ENCODE peak calls at places on chromosomes 3 and 15, in six cellular contexts. B, Z, J, H, L and X are unnamed samples.

GRCh38 chr3:7734456-7734855 is 767.2 kb upstream of the LMCD1 start:
- DNase-seq in J (no peak), B (no peak), L (no peak), H (no peak), Z (no peak), X (no peak)

GRCh38 chr15:92848852-92849598 is 51.1 kb upstream of the CHD2 start:
- DNase-seq in Z (no peak), B (no peak), J (no peak), L (no peak), H (peak; percentile 65), X (no peak)

GRCh38 chr3:26061947-26062346 is 272.1 kb downstream of the OXSM start:
- DNase-seq in B (no peak), Z (no peak), L (no peak), H (no peak), J (no peak), X (no peak)

GRCh38 chr15:90031231-90031791 is 30.2 kb downstream of the ZNF710 start:
- DNase-seq in L (no peak), B (peak; percentile 21), H (no peak), J (no peak), Z (no peak), X (peak; percentile 17)

GRCh38 chr15:37767841-37768455 is 166.5 kb upstream of the TMCO5A start:
- DNase-seq in L (no peak), B (no peak), Z (no peak), J (no peak), H (no peak), X (no peak)

GRCh38 chr15:24848050-24848449 is 106.7 kb upstream of the SNRPN start:
- DNase-seq in L (no peak), B (no peak), J (no peak), Z (peak; percentile 57), H (no peak), X (no peak)

GRCh38 chr15:101390060-101390459 is 95.0 kb upstream of the SNRPA1 start:
- DNase-seq in H (no peak), Z (no peak), J (no peak), L (no peak), B (no peak), X (peak; percentile 44)

GRCh38 chr3:37024092-37024491 is 30.8 kb downstream of the MLH1 start:
- DNase-seq in L (no peak), H (no peak), J (no peak), B (no peak), Z (no peak), X (no peak)

GRCh38 chr3:54761661-54762060 is 166.2 kb downstream of the LRTM1 start:
- DNase-seq in Z (no peak), J (no peak), L (no peak), H (no peak), B (no peak), X (no peak)

GRCh38 chr15:52652984-52653383 is 26.2 kb downstream of the ATOSA start:
- DNase-seq in H (peak; percentile 15), Z (no peak), L (no peak), B (no peak), J (no peak), X (no peak)

GRCh38 chr3:110178965-110179364 is 841.6 kb upstream of the DPPA4 start:
- DNase-seq in J (no peak), L (no peak), Z (peak; percentile 40), H (no peak), B (no peak), X (no peak)

GRCh38 chr3:100106531-100107155 is 7.7 kb downstream of the FILIP1L start:
- DNase-seq in H (no peak), Z (no peak), B (no peak), J (no peak), L (no peak), X (no peak)

GRCh38 chr3:29409409-29409808 is 128.5 kb downstream of the RBMS3 start:
- DNase-seq in J (no peak), Z (no peak), H (no peak), L (no peak), B (no peak), X (no peak)

GRCh38 chr3:73056365-73057150 is 4.9 kb upstream of the EBLN2 start:
- DNase-seq in H (no peak), Z (no peak), J (peak; percentile 32), B (no peak), L (no peak), X (no peak)

GRCh38 chr3:82423485-82423884 is 662.0 kb upstream of the GBE1 start:
- DNase-seq in Z (no peak), L (no peak), B (no peak), H (no peak), J (no peak), X (no peak)

GRCh38 chr3:171377859-171378258 is 82.3 kb downstream of the TNIK start:
- DNase-seq in Z (no peak), L (no peak), H (no peak), B (no peak), J (no peak), X (no peak)

GRCh38 chr3:155185623-155186022 is 105.5 kb downstream of the MME start:
- DNase-seq in B (no peak), J (no peak), Z (no peak), L (no peak), H (peak; percentile 78), X (no peak)

GRCh38 chr3:50616770-50617095 is 218 bp upstream of the MAPKAPK3 start:
- DNase-seq in Z (peak; percentile 97), H (peak; percentile 55), L (peak; percentile 64), J (peak; percentile 86), B (peak; percentile 96), X (peak; percentile 97)

GRCh38 chr3:69231929-69232437 is 109.6 kb upstream of the LMOD3 start:
- DNase-seq in J (peak; percentile 76), Z (no peak), L (no peak), B (no peak), H (no peak), X (no peak)

GRCh38 chr15:49877871-49878511 is 241.0 kb downstream of the ATP8B4 start:
- DNase-seq in L (no peak), J (no peak), B (no peak), Z (no peak), H (no peak), X (peak; percentile 73)

GRCh38 chr3:40308725-40309438 is 625 bp upstream of the EIF1B start:
- DNase-seq in B (no peak), H (no peak), L (no peak), J (no peak), Z (peak; percentile 57), X (no peak)